ENCODE peak calls at places on chromosomes 4 and X, in six cellular contexts. One of them, this sample, is unnamed.
A peak's percentile ranks its signal among the peaks of the same experiment; 100 is the strongest.

GRCh38 chr4:66572949-66573348 is 902.7 kb upstream of the EPHA5 start:
- DNase-seq in NCI-H446 treated with DMSO at 0.1 percent for 48 hours: peak; percentile 78
- DNase-seq in kidney tubule cell: peak; percentile 85
- DNase-seq in NCI-H345: no peak
- DNase-seq in NCI-H1092: no peak
- DNase-seq in left lung: no peak
- DNase-seq in this sample: peak; percentile 24

GRCh38 chrX:139924069-139924695 is 8.7 kb downstream of the ATP11C start:
- DNase-seq in kidney tubule cell: no peak
- DNase-seq in NCI-H446 treated with DMSO at 0.1 percent for 48 hours: no peak
- DNase-seq in NCI-H345: no peak
- DNase-seq in NCI-H1092: no peak
- DNase-seq in left lung: no peak
- DNase-seq in this sample: no peak

GRCh38 chr4:35604724-35605123 is 639.6 kb downstream of the ARAP2 start:
- DNase-seq in left lung: no peak
- DNase-seq in NCI-H1092: no peak
- DNase-seq in kidney tubule cell: no peak
- DNase-seq in NCI-H446 treated with DMSO at 0.1 percent for 48 hours: no peak
- DNase-seq in NCI-H345: no peak
- DNase-seq in this sample: no peak

GRCh38 chr4:147582386-147583077 is 34.7 kb upstream of the TMEM184C start:
- DNase-seq in left lung: no peak
- DNase-seq in NCI-H1092: no peak
- DNase-seq in kidney tubule cell: peak; percentile 61
- DNase-seq in NCI-H345: no peak
- DNase-seq in NCI-H446 treated with DMSO at 0.1 percent for 48 hours: no peak
- DNase-seq in this sample: no peak

GRCh38 chrX:41718481-41719245 is 5.3 kb upstream of the GPR82 start:
- DNase-seq in kidney tubule cell: peak; percentile 55
- DNase-seq in NCI-H345: no peak
- DNase-seq in NCI-H1092: no peak
- DNase-seq in left lung: no peak
- DNase-seq in NCI-H446 treated with DMSO at 0.1 percent for 48 hours: no peak
- DNase-seq in this sample: no peak

GRCh38 chrX:32137525-32137924 is 1065.7 kb upstream of the FTHL17 start:
- DNase-seq in NCI-H345: no peak
- DNase-seq in kidney tubule cell: no peak
- DNase-seq in NCI-H446 treated with DMSO at 0.1 percent for 48 hours: no peak
- DNase-seq in left lung: no peak
- DNase-seq in NCI-H1092: no peak
- DNase-seq in this sample: peak; percentile 32

GRCh38 chr4:27692098-27692679 is 831.5 kb downstream of the STIM2 start:
- DNase-seq in NCI-H345: no peak
- DNase-seq in kidney tubule cell: peak; percentile 57
- DNase-seq in NCI-H446 treated with DMSO at 0.1 percent for 48 hours: no peak
- DNase-seq in NCI-H1092: peak; percentile 3
- DNase-seq in left lung: no peak
- DNase-seq in this sample: peak; percentile 68

GRCh38 chrX:154348646-154349358 is 25.6 kb downstream of the FLNA start:
- DNase-seq in NCI-H345: no peak
- DNase-seq in kidney tubule cell: no peak
- DNase-seq in NCI-H1092: no peak
- DNase-seq in left lung: peak; percentile 57
- DNase-seq in NCI-H446 treated with DMSO at 0.1 percent for 48 hours: no peak
- DNase-seq in this sample: no peak

GRCh38 chr4:4762909-4763814 is 96.3 kb upstream of the MSX1 start:
- DNase-seq in NCI-H1092: no peak
- DNase-seq in kidney tubule cell: peak; percentile 43
- DNase-seq in left lung: no peak
- DNase-seq in NCI-H446 treated with DMSO at 0.1 percent for 48 hours: no peak
- DNase-seq in NCI-H345: no peak
- DNase-seq in this sample: peak; percentile 59

GRCh38 chr4:1053080-1053661 is 41.7 kb downstream of the FGFRL1 start:
- DNase-seq in NCI-H345: peak; percentile 3
- DNase-seq in NCI-H1092: no peak
- DNase-seq in left lung: peak; percentile 73
- DNase-seq in kidney tubule cell: no peak
- DNase-seq in NCI-H446 treated with DMSO at 0.1 percent for 48 hours: no peak
- DNase-seq in this sample: no peak

GRCh38 chrX:54994099-54994498 is at the start of gene PFKFB1:
- DNase-seq in NCI-H446 treated with DMSO at 0.1 percent for 48 hours: no peak
- DNase-seq in NCI-H1092: no peak
- DNase-seq in NCI-H345: no peak
- DNase-seq in left lung: no peak
- DNase-seq in kidney tubule cell: no peak
- DNase-seq in this sample: no peak

GRCh38 chr4:169810325-169811323 is 52.9 kb upstream of the HPF1 start:
- DNase-seq in NCI-H446 treated with DMSO at 0.1 percent for 48 hours: peak; percentile 56
- DNase-seq in NCI-H1092: peak; percentile 74
- DNase-seq in kidney tubule cell: peak; percentile 80
- DNase-seq in NCI-H345: peak; percentile 70
- DNase-seq in left lung: no peak
- DNase-seq in this sample: peak; percentile 85

GRCh38 chrX:116232833-116233232 is 62.3 kb downstream of the AGTR2 start:
- DNase-seq in NCI-H1092: no peak
- DNase-seq in left lung: no peak
- DNase-seq in kidney tubule cell: peak; percentile 72
- DNase-seq in NCI-H446 treated with DMSO at 0.1 percent for 48 hours: no peak
- DNase-seq in NCI-H345: no peak
- DNase-seq in this sample: peak; percentile 18

GRCh38 chr4:168558587-168558986 is 61.7 kb downstream of the PALLD start:
- DNase-seq in NCI-H446 treated with DMSO at 0.1 percent for 48 hours: no peak
- DNase-seq in kidney tubule cell: peak; percentile 88
- DNase-seq in left lung: no peak
- DNase-seq in NCI-H1092: no peak
- DNase-seq in NCI-H345: no peak
- DNase-seq in this sample: peak; percentile 31

GRCh38 chrX:41828821-41829220 is 94.5 kb downstream of the CASK start:
- DNase-seq in NCI-H1092: no peak
- DNase-seq in NCI-H345: no peak
- DNase-seq in NCI-H446 treated with DMSO at 0.1 percent for 48 hours: no peak
- DNase-seq in kidney tubule cell: no peak
- DNase-seq in left lung: no peak
- DNase-seq in this sample: no peak

GRCh38 chr4:74202062-74202586 is 44.2 kb downstream of the MTHFD2L start:
- DNase-seq in NCI-H1092: no peak
- DNase-seq in NCI-H446 treated with DMSO at 0.1 percent for 48 hours: no peak
- DNase-seq in kidney tubule cell: no peak
- DNase-seq in left lung: no peak
- DNase-seq in NCI-H345: no peak
- DNase-seq in this sample: no peak

GRCh38 chr4:161256716-161257115 is 907.1 kb downstream of the FSTL5 start:
- DNase-seq in NCI-H1092: no peak
- DNase-seq in NCI-H446 treated with DMSO at 0.1 percent for 48 hours: no peak
- DNase-seq in NCI-H345: no peak
- DNase-seq in left lung: no peak
- DNase-seq in kidney tubule cell: no peak
- DNase-seq in this sample: peak; percentile 5

GRCh38 chrX:66632473-66632872 is 6.4 kb downstream of the EDA2R start:
- DNase-seq in kidney tubule cell: peak; percentile 38
- DNase-seq in NCI-H446 treated with DMSO at 0.1 percent for 48 hours: no peak
- DNase-seq in NCI-H345: no peak
- DNase-seq in left lung: no peak
- DNase-seq in NCI-H1092: no peak
- DNase-seq in this sample: no peak

GRCh38 chr4:4364486-4365208 is 22.3 kb upstream of the NSG1 start:
- DNase-seq in NCI-H446 treated with DMSO at 0.1 percent for 48 hours: no peak
- DNase-seq in NCI-H1092: no peak
- DNase-seq in NCI-H345: no peak
- DNase-seq in kidney tubule cell: peak; percentile 23
- DNase-seq in left lung: no peak
- DNase-seq in this sample: no peak

GRCh38 chrX:2540426-2540942 is 39.7 kb upstream of the DHRSX start:
- DNase-seq in kidney tubule cell: peak; percentile 40
- DNase-seq in left lung: no peak
- DNase-seq in NCI-H1092: no peak
- DNase-seq in NCI-H345: no peak
- DNase-seq in NCI-H446 treated with DMSO at 0.1 percent for 48 hours: no peak
- DNase-seq in this sample: no peak

GRCh38 chr4:183142566-183143545 is 43.8 kb downstream of the WWC2 start:
- DNase-seq in kidney tubule cell: peak; percentile 67
- DNase-seq in NCI-H446 treated with DMSO at 0.1 percent for 48 hours: no peak
- DNase-seq in left lung: no peak
- DNase-seq in NCI-H345: peak; percentile 23
- DNase-seq in NCI-H1092: peak; percentile 77
- DNase-seq in this sample: no peak

GRCh38 chr4:169397762-169398161 is 127.0 kb upstream of the SH3RF1 start:
- DNase-seq in left lung: no peak
- DNase-seq in NCI-H1092: no peak
- DNase-seq in NCI-H345: peak; percentile 75
- DNase-seq in NCI-H446 treated with DMSO at 0.1 percent for 48 hours: no peak
- DNase-seq in kidney tubule cell: no peak
- DNase-seq in this sample: no peak

GRCh38 chr4:124997124-124997523 is 284.6 kb upstream of the ANKRD50 start:
- DNase-seq in NCI-H345: no peak
- DNase-seq in NCI-H446 treated with DMSO at 0.1 percent for 48 hours: no peak
- DNase-seq in kidney tubule cell: no peak
- DNase-seq in NCI-H1092: no peak
- DNase-seq in left lung: no peak
- DNase-seq in this sample: no peak

GRCh38 chrX:86002076-86002896 is 45.1 kb downstream of the CHM start:
- DNase-seq in NCI-H345: no peak
- DNase-seq in NCI-H1092: no peak
- DNase-seq in NCI-H446 treated with DMSO at 0.1 percent for 48 hours: no peak
- DNase-seq in kidney tubule cell: peak; percentile 80
- DNase-seq in left lung: peak; percentile 44
- DNase-seq in this sample: no peak

GRCh38 chr4:63708661-63709060 is 700.6 kb downstream of the TECRL start:
- DNase-seq in left lung: no peak
- DNase-seq in NCI-H345: no peak
- DNase-seq in NCI-H1092: no peak
- DNase-seq in NCI-H446 treated with DMSO at 0.1 percent for 48 hours: no peak
- DNase-seq in kidney tubule cell: no peak
- DNase-seq in this sample: no peak

This sample was measured in RKO.